ENCODE peak calls at places on chromosomes 4 and X, in eight cellular contexts. One of them, this sample, is unnamed.

GRCh38 chrX:274904-275475 is 6.2 kb upstream of the PLCXD1 start:
- DNase-seq in ovary: no peak
- DNase-seq in breast epithelium: no peak
- DNase-seq in HFF-Myc: no peak
- DNase-seq in MM.1S: no peak
- DNase-seq in A549: no peak
- DNase-seq in AG10803: no peak
- DNase-seq in coronary artery: no peak
- DNase-seq in this sample: no peak

GRCh38 chr4:186942745-186943606 is 219.3 kb upstream of the FAT1 start:
- DNase-seq in MM.1S: no peak
- DNase-seq in AG10803: peak; percentile 29
- DNase-seq in breast epithelium: no peak
- DNase-seq in A549: no peak
- DNase-seq in coronary artery: no peak
- DNase-seq in HFF-Myc: no peak
- DNase-seq in ovary: peak; percentile 18
- DNase-seq in this sample: no peak

GRCh38 chr4:6944311-6945051 is 34.9 kb downstream of the TBC1D14 start:
- DNase-seq in MM.1S: no peak
- DNase-seq in breast epithelium: no peak
- DNase-seq in AG10803: no peak
- DNase-seq in ovary: no peak
- DNase-seq in A549: no peak
- DNase-seq in coronary artery: no peak
- DNase-seq in HFF-Myc: no peak
- DNase-seq in this sample: no peak

GRCh38 chrX:41491267-41492004 is 44.3 kb downstream of the NYX start:
- DNase-seq in A549: peak; percentile 49
- DNase-seq in breast epithelium: peak; percentile 43
- DNase-seq in AG10803: peak; percentile 85
- DNase-seq in MM.1S: no peak
- DNase-seq in ovary: no peak
- DNase-seq in HFF-Myc: peak; percentile 41
- DNase-seq in coronary artery: no peak
- DNase-seq in this sample: peak; percentile 67

GRCh38 chr4:188930822-188931221 is 791.6 kb downstream of the TRIML1 start:
- DNase-seq in coronary artery: no peak
- DNase-seq in HFF-Myc: no peak
- DNase-seq in breast epithelium: no peak
- DNase-seq in ovary: no peak
- DNase-seq in A549: no peak
- DNase-seq in MM.1S: no peak
- DNase-seq in AG10803: no peak
- DNase-seq in this sample: no peak

GRCh38 chr4:47031713-47032404 is 492 bp downstream of the GABRB1 start:
- DNase-seq in HFF-Myc: no peak
- DNase-seq in MM.1S: no peak
- DNase-seq in breast epithelium: no peak
- DNase-seq in ovary: no peak
- DNase-seq in A549: no peak
- DNase-seq in AG10803: no peak
- DNase-seq in coronary artery: no peak
- DNase-seq in this sample: no peak

GRCh38 chr4:88007304-88008132 is at the start of gene PKD2:
- DNase-seq in coronary artery: peak; percentile 90
- DNase-seq in AG10803: peak; percentile 81
- DNase-seq in ovary: peak; percentile 87
- DNase-seq in A549: peak; percentile 67
- DNase-seq in MM.1S: peak; percentile 80
- DNase-seq in breast epithelium: peak; percentile 63
- DNase-seq in HFF-Myc: no peak
- DNase-seq in this sample: no peak

GRCh38 chr4:176545886-176546285 is 226.1 kb downstream of the SPCS3 start:
- DNase-seq in ovary: no peak
- DNase-seq in AG10803: no peak
- DNase-seq in A549: no peak
- DNase-seq in MM.1S: no peak
- DNase-seq in breast epithelium: no peak
- DNase-seq in HFF-Myc: no peak
- DNase-seq in coronary artery: no peak
- DNase-seq in this sample: no peak

GRCh38 chr4:91958651-91959050 is 345.1 kb upstream of the GRID2 start:
- DNase-seq in coronary artery: no peak
- DNase-seq in A549: no peak
- DNase-seq in ovary: no peak
- DNase-seq in MM.1S: no peak
- DNase-seq in breast epithelium: no peak
- DNase-seq in AG10803: no peak
- DNase-seq in HFF-Myc: no peak
- DNase-seq in this sample: no peak

GRCh38 chr4:98909646-98910045 is 19.3 kb downstream of the EIF4E start:
- DNase-seq in coronary artery: no peak
- DNase-seq in breast epithelium: no peak
- DNase-seq in ovary: no peak
- DNase-seq in HFF-Myc: no peak
- DNase-seq in MM.1S: no peak
- DNase-seq in A549: no peak
- DNase-seq in AG10803: no peak
- DNase-seq in this sample: no peak

GRCh38 chrX:13932416-13932815 is 97.3 kb downstream of the GEMIN8 start:
- DNase-seq in HFF-Myc: no peak
- DNase-seq in breast epithelium: no peak
- DNase-seq in MM.1S: no peak
- DNase-seq in AG10803: no peak
- DNase-seq in ovary: no peak
- DNase-seq in coronary artery: no peak
- DNase-seq in A549: no peak
- DNase-seq in this sample: no peak

GRCh38 chr4:120079839-120080520 is 13.3 kb upstream of the MAD2L1 start:
- DNase-seq in coronary artery: no peak
- DNase-seq in MM.1S: no peak
- DNase-seq in AG10803: no peak
- DNase-seq in ovary: no peak
- DNase-seq in A549: no peak
- DNase-seq in HFF-Myc: no peak
- DNase-seq in breast epithelium: no peak
- DNase-seq in this sample: no peak

GRCh38 chrX:356385-357034 is 30.2 kb downstream of the PPP2R3B start:
- DNase-seq in AG10803: peak; percentile 94
- DNase-seq in HFF-Myc: peak; percentile 86
- DNase-seq in breast epithelium: no peak
- DNase-seq in MM.1S: no peak
- DNase-seq in ovary: no peak
- DNase-seq in A549: no peak
- DNase-seq in coronary artery: no peak
- DNase-seq in this sample: peak; percentile 32

GRCh38 chr4:57090099-57090498 is 20.1 kb downstream of the IGFBP7 start:
- DNase-seq in breast epithelium: no peak
- DNase-seq in coronary artery: no peak
- DNase-seq in A549: no peak
- DNase-seq in ovary: no peak
- DNase-seq in HFF-Myc: no peak
- DNase-seq in MM.1S: no peak
- DNase-seq in AG10803: no peak
- DNase-seq in this sample: no peak

GRCh38 chrX:72273718-72274117 is 3.3 kb downstream of the RPS4X start:
- DNase-seq in AG10803: no peak
- DNase-seq in coronary artery: no peak
- DNase-seq in breast epithelium: no peak
- DNase-seq in MM.1S: no peak
- DNase-seq in ovary: no peak
- DNase-seq in HFF-Myc: no peak
- DNase-seq in A549: no peak
- DNase-seq in this sample: no peak

GRCh38 chr4:11197942-11198341 is 230.8 kb downstream of the HS3ST1 start:
- DNase-seq in MM.1S: no peak
- DNase-seq in breast epithelium: no peak
- DNase-seq in AG10803: no peak
- DNase-seq in A549: no peak
- DNase-seq in coronary artery: no peak
- DNase-seq in HFF-Myc: no peak
- DNase-seq in ovary: no peak
- DNase-seq in this sample: no peak

GRCh38 chr4:175542787-175543186 is 269.3 kb downstream of the GPM6A start:
- DNase-seq in MM.1S: no peak
- DNase-seq in AG10803: no peak
- DNase-seq in A549: no peak
- DNase-seq in breast epithelium: no peak
- DNase-seq in coronary artery: no peak
- DNase-seq in HFF-Myc: no peak
- DNase-seq in ovary: no peak
- DNase-seq in this sample: no peak

GRCh38 chr4:71773004-71773403 is 10.9 kb downstream of the GC start:
- DNase-seq in AG10803: no peak
- DNase-seq in ovary: no peak
- DNase-seq in MM.1S: no peak
- DNase-seq in coronary artery: no peak
- DNase-seq in breast epithelium: no peak
- DNase-seq in A549: no peak
- DNase-seq in HFF-Myc: no peak
- DNase-seq in this sample: no peak

GRCh38 chr4:71775449-71775848 is 8.4 kb downstream of the GC start:
- DNase-seq in HFF-Myc: no peak
- DNase-seq in ovary: no peak
- DNase-seq in A549: no peak
- DNase-seq in breast epithelium: no peak
- DNase-seq in coronary artery: no peak
- DNase-seq in MM.1S: no peak
- DNase-seq in AG10803: no peak
- DNase-seq in this sample: no peak

GRCh38 chr4:71771613-71772012 is 12.3 kb downstream of the GC start:
- DNase-seq in coronary artery: no peak
- DNase-seq in HFF-Myc: no peak
- DNase-seq in breast epithelium: no peak
- DNase-seq in AG10803: no peak
- DNase-seq in MM.1S: no peak
- DNase-seq in ovary: no peak
- DNase-seq in A549: no peak
- DNase-seq in this sample: no peak

GRCh38 chr4:71774136-71774535 is 9.7 kb downstream of the GC start:
- DNase-seq in A549: no peak
- DNase-seq in breast epithelium: no peak
- DNase-seq in ovary: no peak
- DNase-seq in coronary artery: no peak
- DNase-seq in MM.1S: no peak
- DNase-seq in HFF-Myc: no peak
- DNase-seq in AG10803: no peak
- DNase-seq in this sample: no peak

GRCh38 chr4:71772592-71772991 is 11.3 kb downstream of the GC start:
- DNase-seq in MM.1S: no peak
- DNase-seq in ovary: no peak
- DNase-seq in HFF-Myc: no peak
- DNase-seq in A549: no peak
- DNase-seq in coronary artery: no peak
- DNase-seq in AG10803: no peak
- DNase-seq in breast epithelium: no peak
- DNase-seq in this sample: no peak
- TF ChIP-seq CTCF in MM.1S: peak; percentile 19
- TF ChIP-seq CTCF in ovary: no peak
- TF ChIP-seq CTCF in HFF-Myc: no peak
- TF ChIP-seq CTCF in A549: no peak
- TF ChIP-seq CTCF in coronary artery: no peak
- TF ChIP-seq CTCF in AG10803: no peak
- TF ChIP-seq CTCF in breast epithelium: no peak
- TF ChIP-seq CTCF in this sample: no peak

GRCh38 chrX:46758163-46758955 is 559 bp downstream of the SLC9A7 start:
- DNase-seq in MM.1S: no peak
- DNase-seq in AG10803: peak; percentile 16
- DNase-seq in coronary artery: no peak
- DNase-seq in ovary: peak; percentile 23
- DNase-seq in HFF-Myc: no peak
- DNase-seq in A549: peak; percentile 35
- DNase-seq in breast epithelium: no peak
- DNase-seq in this sample: no peak
- H3K4me3 ChIP-seq in MM.1S: peak overlapping the region; percentile 50
- H3K4me3 ChIP-seq in AG10803: peak overlapping the region; percentile 75
- H3K4me3 ChIP-seq in coronary artery: peak overlapping the region; percentile 77
- H3K4me3 ChIP-seq in ovary: peak overlapping the region; percentile 38
- H3K4me3 ChIP-seq in HFF-Myc: peak overlapping the region; percentile 55
- H3K4me3 ChIP-seq in A549: peak overlapping the region; percentile 89
- H3K4me3 ChIP-seq in breast epithelium: peak overlapping the region; percentile 63
- H3K4me3 ChIP-seq in this sample: peak overlapping the region; percentile 76

GRCh38 chr4:112361181-112361791 is 64.1 kb downstream of the ALPK1 start:
- DNase-seq in HFF-Myc: no peak
- DNase-seq in coronary artery: no peak
- DNase-seq in breast epithelium: no peak
- DNase-seq in ovary: no peak
- DNase-seq in A549: peak; percentile 0
- DNase-seq in MM.1S: peak; percentile 78
- DNase-seq in AG10803: peak; percentile 9
- DNase-seq in this sample: no peak
- TF ChIP-seq CTCF in HFF-Myc: no peak
- TF ChIP-seq CTCF in coronary artery: no peak
- TF ChIP-seq CTCF in breast epithelium: no peak
- TF ChIP-seq CTCF in ovary: no peak
- TF ChIP-seq CTCF in A549: no peak
- TF ChIP-seq CTCF in MM.1S: peak; percentile 21
- TF ChIP-seq CTCF in AG10803: no peak
- TF ChIP-seq CTCF in this sample: no peak

DNA sequence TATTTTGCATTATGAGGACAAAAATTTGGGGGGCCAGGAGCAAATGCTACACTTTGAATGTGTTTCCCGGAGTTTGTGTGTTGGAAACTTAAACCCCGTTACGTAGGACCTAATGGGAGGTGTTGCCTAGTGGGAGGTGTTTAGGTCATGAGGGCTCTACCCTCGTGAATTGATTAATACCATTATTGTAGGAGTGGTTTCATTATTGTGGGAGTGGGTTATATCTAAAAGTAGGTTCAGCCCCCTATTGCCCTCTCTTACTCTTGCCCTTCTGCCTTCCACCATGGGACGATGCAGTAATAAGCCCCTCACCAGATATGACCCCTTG is 15.5 kb downstream of the UBA6 start:
- DNase-seq in breast epithelium: no peak
- DNase-seq in HFF-Myc: no peak
- DNase-seq in AG10803: no peak
- DNase-seq in MM.1S: no peak
- DNase-seq in A549: no peak
- DNase-seq in ovary: no peak
- DNase-seq in coronary artery: no peak
- DNase-seq in this sample: no peak
- H3K4me3 ChIP-seq in breast epithelium: no peak overlapping the region
- H3K4me3 ChIP-seq in HFF-Myc: no peak overlapping the region
- H3K4me3 ChIP-seq in AG10803: no peak overlapping the region
- H3K4me3 ChIP-seq in MM.1S: no peak overlapping the region
- H3K4me3 ChIP-seq in A549: no peak overlapping the region
- H3K4me3 ChIP-seq in ovary: no peak overlapping the region
- H3K4me3 ChIP-seq in coronary artery: no peak overlapping the region
- H3K4me3 ChIP-seq in this sample: no peak overlapping the region

GRCh38 chr4:27861381-27861787 is 1000.7 kb downstream of the STIM2 start:
- DNase-seq in ovary: no peak
- DNase-seq in AG10803: peak; percentile 1
- DNase-seq in coronary artery: no peak
- DNase-seq in breast epithelium: no peak
- DNase-seq in A549: peak; percentile 29
- DNase-seq in MM.1S: peak; percentile 69
- DNase-seq in HFF-Myc: no peak
- DNase-seq in this sample: peak; percentile 51
- TF ChIP-seq CTCF in ovary: no peak
- TF ChIP-seq CTCF in AG10803: peak; percentile 33
- TF ChIP-seq CTCF in coronary artery: no peak
- TF ChIP-seq CTCF in breast epithelium: no peak
- TF ChIP-seq CTCF in A549: peak; percentile 26
- TF ChIP-seq CTCF in MM.1S: peak; percentile 86
- TF ChIP-seq CTCF in HFF-Myc: peak; percentile 23
- TF ChIP-seq CTCF in this sample: peak; percentile 87

This sample was measured in AG09309.